ENCODE peak calls at places on chromosome 5, in eight cellular contexts. Q is T-helper 17 cell; O is nephron progenitor cell; F is T-helper 1 cell; V is NCI-H345; W is cardiac muscle cell; K is naive thymus-derived CD8-positive, alpha-beta T cell; Z is amniotic stem cell. B is an unnamed sample.

GRCh38 chr5:111853748-111854147 is 96.8 kb upstream of the NREP start:
- DNase-seq in Q (no peak), O (no peak), F (no peak), V (no peak), W (no peak), K (no peak), Z (no peak), B (peak)

GRCh38 chr5:111095982-111096381 is 3.8 kb downstream of the WDR36 start:
- DNase-seq in Q (no peak), O (no peak), F (no peak), V (no peak), W (no peak), K (no peak), Z (no peak), B (no peak)

GRCh38 chr5:34682926-34683623 is 26.9 kb downstream of the RAI14 start:
- DNase-seq in Q (no peak), O (no peak), F (no peak), V (no peak), W (no peak), K (no peak), Z (no peak), B (peak)

GRCh38 chr5:73921746-73922145 is 295.8 kb downstream of the ARHGEF28 start:
- DNase-seq in Q (no peak), O (no peak), F (no peak), V (no peak), W (no peak), K (no peak), Z (no peak), B (peak)

GRCh38 chr5:35407697-35408096 is 177.4 kb upstream of the PRLR start:
- DNase-seq in Q (no peak), O (no peak), F (no peak), V (no peak), W (no peak), K (no peak), Z (no peak), B (no peak)

GRCh38 chr5:5700549-5700948 is 278.1 kb downstream of the ICE1 start:
- DNase-seq in Q (no peak), O (no peak), F (no peak), V (no peak), W (no peak), K (no peak), Z (no peak), B (no peak)

GRCh38 chr5:2110934-2111462 is 228.3 kb upstream of the IRX4 start:
- DNase-seq in Q (no peak), O (no peak), F (no peak), V (no peak), W (no peak), K (no peak), Z (no peak), B (no peak)

GRCh38 chr5:99814311-99815063 is 720.7 kb upstream of the FAM174A start:
- DNase-seq in Q (no peak), O (no peak), F (no peak), V (no peak), W (no peak), K (no peak), Z (no peak), B (no peak)

GRCh38 chr5:21225223-21226064 is 1237.4 kb upstream of the CDH18 start:
- DNase-seq in Q (no peak), O (no peak), F (no peak), V (no peak), W (no peak), K (no peak), Z (no peak), B (peak)

GRCh38 chr5:5467737-5468136 is 45.3 kb downstream of the ICE1 start:
- DNase-seq in Q (no peak), O (no peak), F (no peak), V (no peak), W (no peak), K (no peak), Z (no peak), B (no peak)

B was measured in left kidney.